ENCODE peak calls at places on chromosome 19, in four cellular contexts. One of them, this sample, is unnamed.

GRCh38 chr19:40358773-40359172 is 10.3 kb downstream of the PLD3 start:
- DNase-seq in A549: no peak
- DNase-seq in uterus: no peak
- DNase-seq in prostate gland: no peak
- DNase-seq in this sample: no peak

GRCh38 chr19:7391218-7391670 is 42.5 kb downstream of the ARHGEF18 start:
- DNase-seq in A549: peak; percentile 75
- DNase-seq in uterus: no peak
- DNase-seq in prostate gland: no peak
- DNase-seq in this sample: peak; percentile 98

GRCh38 chr19:3556978-3557460 is 367 bp downstream of the MFSD12 start:
- DNase-seq in A549: peak; percentile 46
- DNase-seq in uterus: no peak
- DNase-seq in prostate gland: peak; percentile 23
- DNase-seq in this sample: no peak

GRCh38 chr19:58021541-58022282 is 12.1 kb upstream of the ZSCAN1 start:
- DNase-seq in A549: peak; percentile 18
- DNase-seq in uterus: peak; percentile 78
- DNase-seq in prostate gland: peak; percentile 50
- DNase-seq in this sample: no peak

GRCh38 chr19:55440411-55441105 is 2.5 kb downstream of the SHISA7 start:
- DNase-seq in A549: no peak
- DNase-seq in uterus: no peak
- DNase-seq in prostate gland: no peak
- DNase-seq in this sample: no peak

GRCh38 chr19:46384396-46384795 is 29.0 kb downstream of the CCDC8 start:
- DNase-seq in A549: no peak
- DNase-seq in uterus: no peak
- DNase-seq in prostate gland: no peak
- DNase-seq in this sample: no peak

GRCh38 chr19:3606174-3606689 is 443 bp downstream of the TBXA2R start:
- DNase-seq in A549: no peak
- DNase-seq in uterus: no peak
- DNase-seq in prostate gland: peak; percentile 47
- DNase-seq in this sample: no peak

GRCh38 chr19:16877581-16877980 is 11.2 kb upstream of the F2RL3 start:
- DNase-seq in A549: no peak
- DNase-seq in uterus: no peak
- DNase-seq in prostate gland: no peak
- DNase-seq in this sample: no peak

GRCh38 chr19:14409157-14410053 is 9.7 kb downstream of the DDX39A start:
- DNase-seq in A549: no peak
- DNase-seq in uterus: no peak
- DNase-seq in prostate gland: no peak
- DNase-seq in this sample: no peak

GRCh38 chr19:46226438-46226973 is 3.0 kb upstream of the IGFL1 start:
- DNase-seq in A549: no peak
- DNase-seq in uterus: no peak
- DNase-seq in prostate gland: no peak
- DNase-seq in this sample: no peak

GRCh38 chr19:38203197-38203596 is 20.8 kb downstream of the DPF1 start:
- DNase-seq in A549: no peak
- DNase-seq in uterus: no peak
- DNase-seq in prostate gland: no peak
- DNase-seq in this sample: no peak

GRCh38 chr19:42132030-42132628 is at the start of gene POU2F2:
- DNase-seq in A549: no peak
- DNase-seq in uterus: no peak
- DNase-seq in prostate gland: no peak
- DNase-seq in this sample: no peak

GRCh38 chr19:12090807-12091206 is 26.3 kb downstream of the ZNF844 start:
- DNase-seq in A549: no peak
- DNase-seq in uterus: peak; percentile 52
- DNase-seq in prostate gland: peak; percentile 35
- DNase-seq in this sample: no peak

GRCh38 chr19:10766681-10767201 is 48.9 kb downstream of the DNM2 start:
- DNase-seq in A549: no peak
- DNase-seq in uterus: no peak
- DNase-seq in prostate gland: no peak
- DNase-seq in this sample: no peak

GRCh38 chr19:12987781-12988180 is 7.5 kb upstream of the NFIX start:
- DNase-seq in A549: no peak
- DNase-seq in uterus: no peak
- DNase-seq in prostate gland: no peak
- DNase-seq in this sample: no peak

GRCh38 chr19:40588110-40588854 is 11.6 kb downstream of the SHKBP1 start:
- DNase-seq in A549: no peak
- DNase-seq in uterus: no peak
- DNase-seq in prostate gland: no peak
- DNase-seq in this sample: no peak

GRCh38 chr19:1103691-1104451 is at the start of gene GPX4:
- DNase-seq in A549: peak; percentile 89
- DNase-seq in uterus: peak; percentile 99
- DNase-seq in prostate gland: peak; percentile 99
- DNase-seq in this sample: peak; percentile 94

GRCh38 chr19:1098177-1099051 is 3.2 kb upstream of the POLR2E start:
- DNase-seq in A549: no peak
- DNase-seq in uterus: no peak
- DNase-seq in prostate gland: no peak
- DNase-seq in this sample: no peak

GRCh38 chr19:1104452-1105216 is 840 bp downstream of the GPX4 start:
- DNase-seq in A549: no peak
- DNase-seq in uterus: peak; percentile 70
- DNase-seq in prostate gland: peak; percentile 60
- DNase-seq in this sample: no peak

GRCh38 chr19:1102407-1103106 is 1.2 kb upstream of the GPX4 start:
- DNase-seq in A549: no peak
- DNase-seq in uterus: peak; percentile 87
- DNase-seq in prostate gland: peak; percentile 55
- DNase-seq in this sample: peak; percentile 96

DNA sequence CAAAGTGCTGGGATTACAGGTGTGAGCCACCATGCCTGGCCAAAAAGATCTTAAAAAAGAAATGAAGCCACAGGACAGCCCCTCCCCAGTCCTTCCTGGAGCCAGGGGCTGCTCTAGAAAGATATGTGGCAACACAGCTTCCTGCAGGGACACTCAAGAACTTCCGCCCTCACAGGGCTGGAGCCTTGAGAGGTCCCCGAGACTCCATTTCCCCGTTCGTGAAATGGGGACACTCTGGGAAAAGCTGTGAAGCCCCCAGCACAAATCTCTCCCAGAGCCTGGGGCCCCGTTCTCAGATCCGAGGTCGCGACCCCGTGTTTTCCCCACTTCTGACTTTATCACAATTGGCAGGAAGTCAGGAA is 2.5 kb upstream of the GPX4 start:
- DNase-seq in A549: no peak
- DNase-seq in uterus: peak; percentile 69
- DNase-seq in prostate gland: no peak
- DNase-seq in this sample: no peak
- H3K27ac ChIP-seq in A549: peak overlapping the region; percentile 92
- H3K27ac ChIP-seq in uterus: peak overlapping the region; percentile 91
- H3K27ac ChIP-seq in prostate gland: peak overlapping the region; percentile 99
- H3K27ac ChIP-seq in this sample: peak overlapping the region; percentile 96

DNA sequence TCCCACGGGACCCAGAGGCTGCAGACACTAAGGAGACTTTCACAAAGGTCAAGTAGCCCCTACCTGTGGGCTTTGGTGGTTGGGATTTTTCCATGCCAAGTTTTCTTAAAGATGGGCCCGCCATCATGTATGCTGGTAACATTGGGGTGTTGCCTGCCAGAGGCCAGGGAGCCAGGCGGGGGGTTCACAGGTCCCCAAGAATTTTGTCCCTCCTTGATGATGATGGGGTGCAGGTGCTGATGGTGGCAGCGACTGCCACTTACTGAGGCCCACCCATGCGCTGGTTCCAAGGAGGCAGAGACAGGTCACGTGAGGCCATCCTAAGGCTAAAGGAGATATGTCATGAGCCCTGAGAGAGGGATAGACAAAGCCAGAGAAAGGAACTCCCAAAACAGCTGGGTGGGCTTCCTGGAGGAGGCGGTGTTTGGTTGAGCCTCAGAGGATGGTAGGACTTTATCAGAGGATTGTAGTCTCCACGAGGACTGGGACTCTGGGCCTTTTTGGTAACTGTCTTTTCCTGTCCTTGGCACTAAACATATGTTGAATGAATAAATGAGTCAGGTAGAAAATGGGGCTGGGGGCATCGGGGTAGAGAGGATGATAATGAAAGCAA is 14.4 kb downstream of the PLEKHF1 start:
- DNase-seq in A549: no peak
- DNase-seq in uterus: no peak
- DNase-seq in prostate gland: no peak
- DNase-seq in this sample: no peak
- H3K27ac ChIP-seq in A549: no peak overlapping the region
- H3K27ac ChIP-seq in uterus: peak overlapping the region; percentile 70
- H3K27ac ChIP-seq in prostate gland: peak overlapping the region; percentile 74
- H3K27ac ChIP-seq in this sample: no peak overlapping the region

GRCh38 chr19:6216236-6216995 is 63.4 kb downstream of the MLLT1 start:
- DNase-seq in A549: no peak
- DNase-seq in uterus: no peak
- DNase-seq in prostate gland: no peak
- DNase-seq in this sample: no peak
- H3K27ac ChIP-seq in A549: no peak overlapping the region
- H3K27ac ChIP-seq in uterus: peak overlapping the region; percentile 68
- H3K27ac ChIP-seq in prostate gland: no peak overlapping the region
- H3K27ac ChIP-seq in this sample: no peak overlapping the region

GRCh38 chr19:4713384-4713951 is 10.2 kb downstream of the DPP9 start:
- DNase-seq in A549: peak; percentile 92
- DNase-seq in uterus: peak; percentile 87
- DNase-seq in prostate gland: peak; percentile 96
- DNase-seq in this sample: peak; percentile 97
- H3K27ac ChIP-seq in A549: peak overlapping the region; percentile 86
- H3K27ac ChIP-seq in uterus: peak overlapping the region; percentile 74
- H3K27ac ChIP-seq in prostate gland: peak overlapping the region; percentile 72
- H3K27ac ChIP-seq in this sample: peak overlapping the region; percentile 99

This sample was measured in epithelial cell of prostate.